ENCODE peak calls at places on chromosomes 13 and 19, in six cellular contexts. Z is lung microvascular endothelial cell, U is HS-27A, Q is NCI-H187, G is Calu3, C is midbrain. J is an unnamed sample.
A peak's percentile ranks its signal among the peaks of the same experiment; 100 is the strongest.

GRCh38 chr19:17294051-17294891 is 9.0 kb downstream of the ABHD8 start:
- DNase-seq in Z (peak; percentile 44), U (no peak), Q (no peak), G (peak; percentile 50), C (no peak), J (no peak)

GRCh38 chr19:734716-735115 is 16.2 kb upstream of the MISP start:
- DNase-seq in Z (no peak), U (no peak), Q (no peak), G (no peak), C (no peak), J (no peak)

GRCh38 chr13:92602560-92602959 is 624.0 kb upstream of the GPC6 start:
- DNase-seq in Z (no peak), U (no peak), Q (no peak), G (no peak), C (no peak), J (no peak)

GRCh38 chr19:514166-514663 is 6.9 kb downstream of the TPGS1 start:
- DNase-seq in Z (no peak), U (no peak), Q (no peak), G (no peak), C (no peak), J (no peak)

GRCh38 chr19:41753936-41754529 is 1.3 kb upstream of the CEACAM6 start:
- DNase-seq in Z (peak; percentile 43), U (peak; percentile 24), Q (peak; percentile 46), G (peak; percentile 76), C (peak; percentile 16), J (no peak)

GRCh38 chr13:32010137-32010536 is 21.4 kb upstream of the FRY start:
- DNase-seq in Z (peak; percentile 52), U (no peak), Q (no peak), G (no peak), C (no peak), J (no peak)

GRCh38 chr19:12834976-12835757 is 788 bp upstream of the RTBDN start:
- DNase-seq in Z (peak; percentile 26), U (no peak), Q (peak; percentile 46), G (peak; percentile 21), C (no peak), J (no peak)

GRCh38 chr13:20489185-20489820 is 36.4 kb downstream of the CRYL1 start:
- DNase-seq in Z (no peak), U (no peak), Q (peak; percentile 27), G (peak; percentile 69), C (peak; percentile 77), J (no peak)

GRCh38 chr13:34913040-34913439 is 29.0 kb upstream of the NBEA start:
- DNase-seq in Z (no peak), U (no peak), Q (peak; percentile 32), G (no peak), C (no peak), J (no peak)

J was measured in DMS79.